ENCODE peak calls at places on chromosome 1, in seven cellular contexts. X is right lobe of liver, B is stomach, S is RWPE2, V is ascending aorta, C is pancreas, H is psoas muscle. I is an unnamed sample.

GRCh38 chr1:203440780-203441179 is 34.8 kb upstream of the PRELP start:
- DNase-seq in C (no peak), S (no peak), V (no peak), X (peak; percentile 30), H (peak; percentile 80), B (peak; percentile 75), I (peak; percentile 80)

GRCh38 chr1:235369802-235370201 is 2.6 kb downstream of the TBCE start:
- DNase-seq in B (no peak), H (no peak), X (no peak), S (no peak), C (no peak), V (no peak), I (no peak)

GRCh38 chr1:22398656-22399420 is 52.8 kb upstream of the ZBTB40 start:
- DNase-seq in X (no peak), H (no peak), S (no peak), B (no peak), V (no peak), C (no peak), I (no peak)

GRCh38 chr1:57711326-57711725 is 287.5 kb upstream of the DAB1 start:
- DNase-seq in C (no peak), S (no peak), V (no peak), H (no peak), B (no peak), X (no peak), I (no peak)

GRCh38 chr1:118504867-118505266 is 319.8 kb upstream of the SPAG17 start:
- DNase-seq in H (peak; percentile 51), V (no peak), X (peak; percentile 36), C (peak; percentile 55), S (no peak), B (peak; percentile 59), I (no peak)

GRCh38 chr1:17010601-17011438 is 908 bp downstream of the ATP13A2 start:
- DNase-seq in S (no peak), C (peak; percentile 76), B (peak; percentile 63), X (peak; percentile 76), V (no peak), H (peak; percentile 71), I (peak; percentile 70)

GRCh38 chr1:112575154-112575804 is 43.7 kb downstream of the ST7L start:
- DNase-seq in X (no peak), C (no peak), V (no peak), H (no peak), B (no peak), S (no peak), I (no peak)

GRCh38 chr1:70290248-70290647 is 64.3 kb downstream of the ANKRD13C start:
- DNase-seq in B (no peak), H (no peak), X (no peak), V (no peak), S (no peak), C (no peak), I (no peak)

GRCh38 chr1:110765640-110766335 is 91.0 kb upstream of the KCNA3 start:
- DNase-seq in H (no peak), X (no peak), S (no peak), C (no peak), B (no peak), V (no peak), I (no peak)

GRCh38 chr1:223022641-223023473 is 120.2 kb downstream of the TLR5 start:
- DNase-seq in V (no peak), B (no peak), C (no peak), H (no peak), X (no peak), S (no peak), I (no peak)

GRCh38 chr1:198970919-198971318 is 332.1 kb downstream of the PTPRC start:
- DNase-seq in H (no peak), C (no peak), X (no peak), B (no peak), S (no peak), V (no peak), I (no peak)

DNA sequence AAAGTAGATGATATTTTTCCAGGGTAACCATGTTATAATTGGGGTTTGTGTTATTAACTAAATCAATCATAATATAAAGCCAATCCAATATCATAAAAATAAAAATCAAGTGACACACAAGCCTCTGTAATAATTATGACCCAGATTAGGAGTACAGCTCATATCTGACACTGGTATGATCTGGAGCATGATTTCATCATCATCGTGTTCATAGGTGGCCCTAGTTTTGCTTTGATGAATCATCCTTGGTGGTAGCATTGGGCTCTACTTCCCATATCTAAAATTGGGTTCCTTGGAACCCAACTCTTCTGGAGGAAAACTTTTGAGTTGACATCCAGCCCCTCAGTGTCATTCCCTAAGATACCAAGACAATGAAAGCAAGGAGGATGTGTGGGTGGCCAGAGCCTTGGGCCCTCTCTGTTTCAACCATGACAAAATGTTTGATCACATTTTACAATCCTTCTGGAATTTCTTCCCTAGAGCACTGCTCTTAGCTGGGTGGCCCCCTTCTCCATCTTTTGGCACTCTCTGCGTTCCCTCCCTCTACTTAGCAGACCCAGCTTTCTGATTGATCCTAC is 37.0 kb upstream of the ENAH start:
- DNase-seq in C (no peak), H (no peak), V (no peak), S (no peak), X (no peak), B (no peak), I (no peak)
- H3K4me1 ChIP-seq in C (peaks cover 38% of the 10 kb centered on the region), H (peaks cover 19% of the 10 kb centered on the region), V (peaks cover 48% of the 10 kb centered on the region), S (no peaks in the 10 kb centered on the region), X (no peaks in the 10 kb centered on the region), B (peaks cover 29% of the 10 kb centered on the region), I (peaks cover 6% of the 10 kb centered on the region)

GRCh38 chr1:27143408-27143807 is 11.5 kb downstream of the SLC9A1 start:
- DNase-seq in H (no peak), B (no peak), X (no peak), V (no peak), S (no peak), C (no peak), I (no peak)

GRCh38 chr1:27144920-27145661 is 9.8 kb downstream of the SLC9A1 start:
- DNase-seq in V (no peak), S (no peak), C (no peak), B (peak; percentile 73), H (no peak), X (no peak), I (peak; percentile 5)

GRCh38 chr1:27144349-27144748 is 10.6 kb downstream of the SLC9A1 start:
- DNase-seq in S (no peak), C (no peak), H (no peak), X (no peak), V (no peak), B (peak; percentile 79), I (peak; percentile 79)

GRCh38 chr1:27147842-27148518 is 6.9 kb downstream of the SLC9A1 start:
- DNase-seq in H (no peak), B (no peak), V (no peak), S (no peak), X (no peak), C (no peak), I (no peak)

DNA sequence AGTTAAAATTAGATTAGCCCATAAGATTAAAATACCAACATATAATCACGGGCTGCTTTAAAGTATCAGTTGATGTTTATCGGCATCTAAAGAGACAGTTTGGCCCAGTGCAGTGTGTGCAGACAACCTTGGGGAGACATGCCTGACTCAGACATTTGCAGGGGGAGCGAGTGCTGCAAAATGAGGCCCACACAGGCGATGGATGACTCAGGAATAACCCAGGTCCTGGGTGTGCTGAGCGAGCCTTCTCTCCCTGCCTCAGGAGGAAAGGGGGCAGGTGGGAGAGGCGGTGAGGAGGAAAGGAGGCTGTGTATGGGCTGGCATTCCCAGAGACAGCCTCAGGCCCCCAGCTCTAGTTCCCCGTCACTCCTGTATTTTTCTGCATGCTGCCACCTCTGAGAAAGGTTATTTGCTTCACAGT is 9.0 kb downstream of the SLC9A1 start:
- DNase-seq in C (no peak), X (no peak), V (peak; percentile 31), B (no peak), H (peak; percentile 45), S (peak; percentile 80), I (peak; percentile 45)
- H3K4me1 ChIP-seq in C (no peaks in the 10 kb centered on the region), X (no peaks in the 10 kb centered on the region), V (peaks cover 37% of the 10 kb centered on the region), B (peaks cover 64% of the 10 kb centered on the region), H (peaks cover 85% of the 10 kb centered on the region), S (peaks cover 57% of the 10 kb centered on the region), I (peaks cover 48% of the 10 kb centered on the region)

GRCh38 chr1:1892079-1892762 is 1.3 kb upstream of the GNB1 start:
- DNase-seq in B (no peak), H (no peak), S (no peak), C (peak; percentile 45), X (no peak), V (no peak), I (no peak)

GRCh38 chr1:1892763-1893120 is 1.9 kb upstream of the GNB1 start:
- DNase-seq in C (peak; percentile 51), V (no peak), S (no peak), B (no peak), X (no peak), H (no peak), I (peak; percentile 62)

GRCh38 chr1:1893997-1894353 is 3.1 kb upstream of the GNB1 start:
- DNase-seq in B (no peak), C (peak; percentile 49), X (no peak), H (no peak), S (no peak), V (no peak), I (no peak)

GRCh38 chr1:1894354-1895049 is 3.6 kb upstream of the GNB1 start:
- DNase-seq in S (no peak), B (peak; percentile 77), V (no peak), H (no peak), C (peak; percentile 51), X (no peak), I (peak; percentile 86)

DNA sequence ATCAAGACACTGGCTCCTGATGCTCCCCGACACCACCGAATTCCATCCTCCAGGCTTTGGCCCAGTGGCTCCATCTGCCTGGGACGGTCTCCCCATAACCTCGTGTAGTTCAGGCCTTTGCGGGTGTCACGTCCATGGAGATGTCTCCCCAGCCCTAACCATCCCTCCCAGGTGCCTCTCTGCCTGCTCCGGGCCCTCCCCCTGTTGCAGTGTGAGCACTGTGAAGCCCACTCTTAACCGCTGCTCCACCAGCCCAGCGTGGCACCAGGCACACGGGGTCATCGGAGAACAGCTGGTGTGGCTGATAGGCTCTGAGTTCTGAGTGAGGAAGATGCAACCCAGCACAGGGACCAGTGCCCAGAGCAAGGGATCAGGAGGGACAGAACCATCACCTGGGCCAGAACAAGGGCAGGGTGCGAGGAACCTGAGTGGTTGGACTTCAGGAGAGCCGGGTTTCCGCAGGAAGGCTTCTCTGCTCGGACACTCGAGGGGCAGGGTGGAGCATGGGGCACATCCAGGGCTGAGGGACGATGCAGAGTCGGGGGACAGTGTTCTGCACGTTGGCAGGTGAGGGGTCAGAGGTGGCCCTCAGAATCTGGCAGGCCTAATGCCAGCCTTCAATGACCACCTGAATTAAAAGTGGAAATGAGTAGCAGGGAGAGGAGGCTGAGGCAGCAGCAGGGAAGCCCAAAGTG is 2.6 kb upstream of the GNB1 start:
- DNase-seq in X (no peak), S (no peak), C (peak; percentile 33), V (no peak), H (no peak), B (no peak), I (peak; percentile 43)
- H3K4me1 ChIP-seq in X (no peaks in the 10 kb centered on the region), S (peaks cover 22% of the 10 kb centered on the region), C (peaks cover 25% of the 10 kb centered on the region), V (peaks cover 28% of the 10 kb centered on the region), H (peaks cover 33% of the 10 kb centered on the region), B (peaks cover 18% of the 10 kb centered on the region), I (peaks cover 47% of the 10 kb centered on the region)

DNA sequence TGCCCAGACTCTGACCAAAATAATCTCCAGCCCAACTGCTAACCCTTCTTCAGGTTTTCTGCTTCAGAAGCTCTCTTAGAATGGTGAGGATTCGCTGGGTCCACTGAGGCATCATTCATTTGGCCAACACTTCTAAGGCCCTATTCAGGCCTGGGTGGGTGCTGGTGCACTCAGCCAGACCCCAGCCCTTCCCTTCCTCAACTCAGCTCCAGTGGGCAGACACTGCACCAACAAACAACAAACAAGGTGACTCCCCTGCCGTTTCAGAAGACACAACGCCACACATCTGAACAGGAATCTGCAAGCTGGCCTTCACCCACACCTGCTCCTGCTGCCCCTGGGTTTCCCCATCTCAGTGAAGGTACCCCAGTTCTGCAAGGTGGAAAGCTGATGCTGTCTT is 6.0 kb downstream of the HEYL start:
- DNase-seq in X (no peak), B (no peak), V (no peak), C (no peak), H (no peak), S (no peak), I (no peak)
- H3K4me1 ChIP-seq in X (no peaks in the 10 kb centered on the region), B (no peaks in the 10 kb centered on the region), V (peaks cover 14% of the 10 kb centered on the region), C (peaks cover 21% of the 10 kb centered on the region), H (peaks cover 5% of the 10 kb centered on the region), S (no peaks in the 10 kb centered on the region), I (no peaks in the 10 kb centered on the region)

I was measured in mucosa of descending colon.